ENCODE peak calls at places on chromosomes 5 and 9, in nine cellular contexts. H, D, L, U, E, G, S, R and Y are unnamed samples.

GRCh38 chr5:172494630-172495505 is 40.5 kb upstream of the SH3PXD2B start:
- DNase-seq in R (no peak), L (no peak), H (no peak), G (no peak), E (no peak), U (no peak), S (peak; percentile 6), D (no peak), Y (no peak)

GRCh38 chr5:33238826-33239670 is 201.7 kb upstream of the TARS1 start:
- DNase-seq in H (no peak), E (no peak), D (no peak), S (no peak), R (no peak), L (no peak), U (no peak), G (no peak), Y (peak; percentile 19)

GRCh38 chr9:4549751-4550295 is 59.6 kb downstream of the SLC1A1 start:
- DNase-seq in R (no peak), E (no peak), G (no peak), L (no peak), H (no peak), D (no peak), U (no peak), S (no peak), Y (no peak)

GRCh38 chr5:118195215-118195614 is 793.1 kb downstream of the DTWD2 start:
- DNase-seq in H (no peak), D (no peak), L (no peak), G (no peak), E (no peak), S (no peak), R (peak; percentile 5), U (no peak), Y (no peak)

GRCh38 chr5:66891184-66891925 is 295.2 kb downstream of the MAST4 start:
- DNase-seq in U (no peak), D (no peak), S (peak; percentile 60), H (peak; percentile 43), R (peak; percentile 22), E (no peak), G (no peak), L (no peak), Y (peak; percentile 98)

GRCh38 chr5:120767171-120767820 is 303.2 kb downstream of the PRR16 start:
- DNase-seq in G (no peak), S (no peak), U (no peak), R (peak; percentile 93), H (peak; percentile 70), D (no peak), E (no peak), L (no peak), Y (peak; percentile 63)

GRCh38 chr5:115317750-115318149 is 21.3 kb upstream of the CCDC112 start:
- DNase-seq in D (no peak), G (no peak), S (no peak), H (no peak), E (no peak), L (no peak), U (no peak), R (no peak), Y (no peak)

GRCh38 chr5:98977723-98978122 is 48.9 kb upstream of the CHD1 start:
- DNase-seq in U (no peak), D (no peak), E (no peak), R (no peak), H (no peak), S (no peak), G (peak; percentile 77), L (no peak), Y (peak; percentile 55)

GRCh38 chr5:81427566-81427965 is 33.6 kb upstream of the ACOT12 start:
- DNase-seq in H (no peak), E (no peak), L (no peak), G (no peak), S (no peak), U (no peak), D (no peak), R (no peak), Y (no peak)

GRCh38 chr5:59079622-59080620 is 497.0 kb downstream of the RAB3C start:
- DNase-seq in G (no peak), R (peak; percentile 98), S (peak; percentile 11), U (no peak), E (no peak), D (peak; percentile 76), L (no peak), H (peak; percentile 100), Y (peak; percentile 98)

GRCh38 chr5:73826761-73827450 is 200.9 kb downstream of the ARHGEF28 start:
- DNase-seq in H (peak; percentile 93), U (no peak), L (no peak), G (no peak), S (no peak), E (no peak), R (peak; percentile 57), D (peak; percentile 49), Y (peak; percentile 98)

GRCh38 chr9:114029311-114030170 is 48.6 kb downstream of the AMBP start:
- DNase-seq in L (no peak), E (no peak), H (no peak), G (peak; percentile 5), U (peak; percentile 45), R (no peak), S (no peak), D (no peak), Y (no peak)

GRCh38 chr9:107345327-107345726 is 62.2 kb downstream of the RAD23B start:
- DNase-seq in U (no peak), S (peak; percentile 66), L (no peak), H (no peak), G (no peak), R (no peak), D (no peak), E (no peak), Y (no peak)

GRCh38 chr9:127170652-127171051 is 48.2 kb upstream of the ANGPTL2 start:
- DNase-seq in L (no peak), H (no peak), U (no peak), E (no peak), G (no peak), R (no peak), D (no peak), S (no peak), Y (no peak)

GRCh38 chr5:173050791-173051190 is 5.4 kb upstream of the CREBRF start:
- DNase-seq in R (no peak), U (no peak), G (no peak), H (peak; percentile 52), S (no peak), L (no peak), E (no peak), D (no peak), Y (no peak)

GRCh38 chr5:170579623-170580022 is 75.8 kb downstream of the KCNIP1 start:
- DNase-seq in U (no peak), R (no peak), S (no peak), G (no peak), E (peak; percentile 87), L (no peak), D (no peak), H (no peak), Y (no peak)

GRCh38 chr9:137070906-137071275 is 534 bp upstream of the SAPCD2 start:
- DNase-seq in D (no peak), U (no peak), R (no peak), H (no peak), E (no peak), L (no peak), S (peak; percentile 81), G (no peak), Y (no peak)
- TF ChIP-seq CTCF in D (peak; percentile 38), U (peak; percentile 21), R (peak; percentile 6), H (no peak), E (peak; percentile 12), L (no peak), S (peak; percentile 24), G (peak; percentile 31), Y (peak; percentile 11)

GRCh38 chr9:130432362-130432761 is 12.4 kb upstream of the ASS1 start:
- DNase-seq in G (no peak), E (no peak), R (no peak), D (no peak), L (no peak), S (no peak), U (no peak), H (no peak), Y (no peak)

GRCh38 chr9:130433947-130434262 is 10.9 kb upstream of the ASS1 start:
- DNase-seq in D (no peak), H (no peak), E (no peak), L (no peak), U (no peak), G (no peak), S (no peak), R (no peak), Y (no peak)

GRCh38 chr9:130433168-130433946 is 11.4 kb upstream of the ASS1 start:
- DNase-seq in L (no peak), U (no peak), R (peak; percentile 35), G (peak; percentile 37), E (peak; percentile 91), D (no peak), H (peak; percentile 39), S (no peak), Y (peak; percentile 44)

GRCh38 chr9:130431536-130432303 is 13.0 kb upstream of the ASS1 start:
- DNase-seq in U (no peak), G (no peak), S (no peak), R (no peak), H (no peak), L (no peak), E (no peak), D (no peak), Y (no peak)

DNA sequence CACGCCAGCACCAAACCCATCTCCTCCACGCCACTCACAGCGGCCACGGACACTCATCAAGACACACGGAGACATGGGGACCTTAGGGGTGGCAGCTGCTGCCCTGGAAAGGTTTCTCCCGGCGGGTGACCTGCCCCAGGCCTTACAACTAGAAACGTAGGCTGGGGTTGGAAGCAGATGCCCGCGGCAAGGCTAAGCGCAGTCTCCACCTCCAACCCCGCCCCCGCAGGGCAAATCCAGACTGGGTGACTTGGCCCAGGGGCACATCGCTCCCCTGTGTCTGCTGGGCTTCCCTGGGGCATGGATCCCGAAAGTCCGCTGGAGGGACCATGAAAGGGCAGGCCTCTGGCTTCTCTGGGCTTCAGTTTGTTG is 12.0 kb upstream of the ASS1 start:
- DNase-seq in G (no peak), R (no peak), E (peak; percentile 34), S (no peak), H (no peak), L (no peak), U (no peak), D (no peak), Y (no peak)
- H3K4me3 ChIP-seq in G (no peak overlapping the region), R (no peak overlapping the region), E (peak overlapping the region; percentile 56), S (peak overlapping the region; percentile 45), H (no peak overlapping the region), L (no peak overlapping the region), U (no peak overlapping the region), D (peak overlapping the region; percentile 32), Y (no peak overlapping the region)

GRCh38 chr5:142324377-142324870 is 397 bp downstream of the SPRY4 start:
- DNase-seq in E (no peak), S (no peak), L (no peak), H (no peak), U (no peak), G (peak; percentile 21), D (no peak), R (no peak), Y (no peak)
- TF ChIP-seq CTCF in E (peak; percentile 39), S (peak; percentile 44), L (peak; percentile 19), H (peak; percentile 27), U (no peak), G (peak; percentile 11), D (peak; percentile 39), R (peak; percentile 19), Y (no peak)

GRCh38 chr5:58060971-58061370 is 398.9 kb downstream of the PLK2 start:
- DNase-seq in G (no peak), H (peak; percentile 78), L (no peak), E (no peak), D (no peak), R (peak; percentile 36), U (no peak), S (no peak), Y (peak; percentile 51)
- H3K4me3 ChIP-seq in G (no peak overlapping the region), H (no peak overlapping the region), L (no peak overlapping the region), E (no peak overlapping the region), D (no peak overlapping the region), R (no peak overlapping the region), U (no peak overlapping the region), S (no peak overlapping the region), Y (no peak overlapping the region)